ENCODE peak calls at places on chromosomes 3 and 15, in five cellular contexts. One of them, this sample, is unnamed.

GRCh38 chr3:48301814-48302194 is 31.7 kb downstream of the SPINK8 start:
- DNase-seq in HL-60: no peak
- DNase-seq in GM12878: no peak
- DNase-seq in SK-N-SH: peak; percentile 45
- DNase-seq in HepG2: peak; percentile 21
- DNase-seq in this sample: peak; percentile 18

GRCh38 chr3:39779511-39780230 is 29.7 kb upstream of the MYRIP start:
- DNase-seq in HL-60: no peak
- DNase-seq in GM12878: no peak
- DNase-seq in SK-N-SH: no peak
- DNase-seq in HepG2: no peak
- DNase-seq in this sample: no peak

GRCh38 chr15:41494190-41494921 is 682 bp downstream of the ITPKA start:
- DNase-seq in HL-60: no peak
- DNase-seq in GM12878: no peak
- DNase-seq in SK-N-SH: peak; percentile 78
- DNase-seq in HepG2: peak; percentile 73
- DNase-seq in this sample: peak; percentile 82

GRCh38 chr3:99901200-99901926 is 83.7 kb downstream of the CMSS1 start:
- DNase-seq in HL-60: no peak
- DNase-seq in GM12878: peak; percentile 23
- DNase-seq in SK-N-SH: no peak
- DNase-seq in HepG2: peak; percentile 94
- DNase-seq in this sample: no peak

GRCh38 chr3:17678116-17678741 is 64.2 kb downstream of the TBC1D5 start:
- DNase-seq in HL-60: peak; percentile 8
- DNase-seq in GM12878: no peak
- DNase-seq in SK-N-SH: no peak
- DNase-seq in HepG2: no peak
- DNase-seq in this sample: no peak

GRCh38 chr3:32310336-32310735 is 71.9 kb downstream of the CMTM8 start:
- DNase-seq in HL-60: no peak
- DNase-seq in GM12878: no peak
- DNase-seq in SK-N-SH: no peak
- DNase-seq in HepG2: no peak
- DNase-seq in this sample: no peak

GRCh38 chr3:126358038-126358815 is 1.0 kb upstream of the KLF15 start:
- DNase-seq in HL-60: no peak
- DNase-seq in GM12878: no peak
- DNase-seq in SK-N-SH: no peak
- DNase-seq in HepG2: no peak
- DNase-seq in this sample: no peak

GRCh38 chr3:46895761-46896160 is 18.2 kb downstream of the PTH1R start:
- DNase-seq in HL-60: no peak
- DNase-seq in GM12878: no peak
- DNase-seq in SK-N-SH: no peak
- DNase-seq in HepG2: no peak
- DNase-seq in this sample: no peak

GRCh38 chr15:38883987-38884386 is 319.4 kb upstream of the RASGRP1 start:
- DNase-seq in HL-60: no peak
- DNase-seq in GM12878: no peak
- DNase-seq in SK-N-SH: peak; percentile 67
- DNase-seq in HepG2: no peak
- DNase-seq in this sample: no peak

GRCh38 chr3:129605593-129606521 is 619 bp downstream of the PLXND1 start:
- DNase-seq in HL-60: no peak
- DNase-seq in GM12878: no peak
- DNase-seq in SK-N-SH: peak; percentile 78
- DNase-seq in HepG2: no peak
- DNase-seq in this sample: no peak

GRCh38 chr3:154181127-154181691 is 60.0 kb downstream of the ARHGEF26 start:
- DNase-seq in HL-60: no peak
- DNase-seq in GM12878: no peak
- DNase-seq in SK-N-SH: peak; percentile 32
- DNase-seq in HepG2: no peak
- DNase-seq in this sample: no peak

GRCh38 chr15:58852347-58852746 is 81.1 kb downstream of the SLTM start:
- DNase-seq in HL-60: no peak
- DNase-seq in GM12878: no peak
- DNase-seq in SK-N-SH: no peak
- DNase-seq in HepG2: peak; percentile 42
- DNase-seq in this sample: no peak

GRCh38 chr3:49351521-49352011 is 6.6 kb downstream of the GPX1 start:
- DNase-seq in HL-60: peak; percentile 68
- DNase-seq in GM12878: no peak
- DNase-seq in SK-N-SH: no peak
- DNase-seq in HepG2: no peak
- DNase-seq in this sample: no peak

GRCh38 chr15:60910202-60910601 is 318.9 kb downstream of the RORA start:
- DNase-seq in HL-60: no peak
- DNase-seq in GM12878: no peak
- DNase-seq in SK-N-SH: no peak
- DNase-seq in HepG2: no peak
- DNase-seq in this sample: no peak

GRCh38 chr3:54756330-54756731 is 171.5 kb downstream of the LRTM1 start:
- DNase-seq in HL-60: no peak
- DNase-seq in GM12878: no peak
- DNase-seq in SK-N-SH: no peak
- DNase-seq in HepG2: no peak
- DNase-seq in this sample: no peak

GRCh38 chr3:56851966-56852884 is 50.5 kb upstream of the ARHGEF3 start:
- DNase-seq in HL-60: no peak
- DNase-seq in GM12878: no peak
- DNase-seq in SK-N-SH: no peak
- DNase-seq in HepG2: no peak
- DNase-seq in this sample: no peak

GRCh38 chr3:56858331-56858730 is 56.6 kb upstream of the ARHGEF3 start:
- DNase-seq in HL-60: no peak
- DNase-seq in GM12878: no peak
- DNase-seq in SK-N-SH: no peak
- DNase-seq in HepG2: peak; percentile 25
- DNase-seq in this sample: no peak

GRCh38 chr3:56856686-56857577 is 55.2 kb upstream of the ARHGEF3 start:
- DNase-seq in HL-60: no peak
- DNase-seq in GM12878: no peak
- DNase-seq in SK-N-SH: no peak
- DNase-seq in HepG2: no peak
- DNase-seq in this sample: no peak

GRCh38 chr3:56854856-56855620 is 53.3 kb upstream of the ARHGEF3 start:
- DNase-seq in HL-60: no peak
- DNase-seq in GM12878: no peak
- DNase-seq in SK-N-SH: no peak
- DNase-seq in HepG2: no peak
- DNase-seq in this sample: no peak

DNA sequence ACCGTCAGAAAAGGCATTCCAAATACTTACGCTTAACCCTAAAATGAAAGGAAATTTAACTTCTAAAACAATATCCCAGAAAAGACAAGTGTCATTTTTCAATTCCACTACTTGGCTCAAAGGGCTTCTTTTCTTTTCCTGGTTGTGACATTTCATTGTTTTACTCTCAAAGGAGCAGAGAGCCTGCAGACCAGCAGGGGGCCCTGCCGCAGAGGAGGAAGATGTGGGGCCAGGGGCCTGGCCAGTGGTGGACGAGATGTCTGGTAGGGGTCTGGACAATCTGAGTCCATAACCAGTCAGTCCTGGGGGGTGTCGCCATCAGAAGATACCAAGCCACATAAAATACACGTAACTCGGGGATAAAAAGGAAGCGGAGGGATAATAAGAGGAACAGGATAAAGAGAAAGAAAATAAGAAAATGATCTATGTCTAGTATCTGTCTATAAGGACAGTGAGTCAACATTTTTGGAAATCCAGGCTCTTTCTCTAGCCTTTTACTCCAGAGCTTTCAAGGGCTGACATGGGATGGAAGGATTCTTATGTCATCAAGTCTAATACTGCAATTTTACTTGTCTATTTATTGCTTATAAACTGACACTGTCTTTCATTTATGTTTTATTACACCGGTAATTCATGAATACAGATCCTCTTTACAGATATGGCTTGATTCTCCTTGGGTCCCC is 54.2 kb upstream of the ARHGEF3 start:
- DNase-seq in HL-60: no peak
- DNase-seq in GM12878: no peak
- DNase-seq in SK-N-SH: peak; percentile 46
- DNase-seq in HepG2: peak; percentile 37
- DNase-seq in this sample: peak; percentile 6
- TF ChIP-seq GABPA in HL-60: no peak
- TF ChIP-seq GABPA in GM12878: no peak
- TF ChIP-seq GABPA in SK-N-SH: no peak
- TF ChIP-seq GABPA in HepG2: no peak
- TF ChIP-seq GABPA in this sample: no peak

GRCh38 chr3:72664576-72664975 is 183.7 kb downstream of the SHQ1 start:
- DNase-seq in HL-60: no peak
- DNase-seq in GM12878: no peak
- DNase-seq in SK-N-SH: no peak
- DNase-seq in HepG2: no peak
- DNase-seq in this sample: no peak

GRCh38 chr3:72661115-72661457 is 187.2 kb downstream of the SHQ1 start:
- DNase-seq in HL-60: no peak
- DNase-seq in GM12878: no peak
- DNase-seq in SK-N-SH: peak; percentile 78
- DNase-seq in HepG2: no peak
- DNase-seq in this sample: no peak

GRCh38 chr3:72665103-72665502 is 183.1 kb downstream of the SHQ1 start:
- DNase-seq in HL-60: no peak
- DNase-seq in GM12878: no peak
- DNase-seq in SK-N-SH: no peak
- DNase-seq in HepG2: no peak
- DNase-seq in this sample: no peak

GRCh38 chr3:72664171-72664570 is 184.1 kb downstream of the SHQ1 start:
- DNase-seq in HL-60: no peak
- DNase-seq in GM12878: no peak
- DNase-seq in SK-N-SH: no peak
- DNase-seq in HepG2: no peak
- DNase-seq in this sample: peak; percentile 29

GRCh38 chr3:72663429-72663828 is 184.8 kb downstream of the SHQ1 start:
- DNase-seq in HL-60: no peak
- DNase-seq in GM12878: no peak
- DNase-seq in SK-N-SH: no peak
- DNase-seq in HepG2: peak; percentile 30
- DNase-seq in this sample: no peak
- TF ChIP-seq GABPA in HL-60: no peak
- TF ChIP-seq GABPA in GM12878: no peak
- TF ChIP-seq GABPA in SK-N-SH: no peak
- TF ChIP-seq GABPA in HepG2: no peak
- TF ChIP-seq GABPA in this sample: no peak

DNA sequence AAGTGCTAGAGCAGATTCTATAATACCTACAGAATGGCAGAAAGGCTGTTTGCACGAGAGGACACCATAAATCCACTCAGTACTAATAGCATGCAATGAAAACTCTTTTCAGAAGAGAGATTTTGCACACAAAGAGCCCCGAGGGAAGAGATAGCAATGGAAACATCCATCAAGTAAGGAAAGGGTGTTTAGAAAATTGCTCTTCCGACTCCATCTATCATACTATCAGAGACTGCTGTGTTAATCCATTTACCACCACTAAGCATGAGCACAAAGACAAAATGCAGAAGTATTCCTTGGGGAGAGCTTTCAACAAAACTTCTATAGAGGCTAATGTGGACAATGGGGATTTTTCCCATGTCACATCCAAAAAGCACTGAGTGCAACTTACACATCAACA is 72.1 kb upstream of the PLAAT1 start:
- DNase-seq in HL-60: no peak
- DNase-seq in GM12878: no peak
- DNase-seq in SK-N-SH: no peak
- DNase-seq in HepG2: no peak
- DNase-seq in this sample: no peak
- TF ChIP-seq GABPA in HL-60: no peak
- TF ChIP-seq GABPA in GM12878: no peak
- TF ChIP-seq GABPA in SK-N-SH: no peak
- TF ChIP-seq GABPA in HepG2: no peak
- TF ChIP-seq GABPA in this sample: no peak

GRCh38 chr15:71781179-71781964 is 29.0 kb upstream of the NR2E3 start:
- DNase-seq in HL-60: no peak
- DNase-seq in GM12878: peak; percentile 45
- DNase-seq in SK-N-SH: no peak
- DNase-seq in HepG2: no peak
- DNase-seq in this sample: no peak
- TF ChIP-seq GABPA in HL-60: no peak
- TF ChIP-seq GABPA in GM12878: no peak
- TF ChIP-seq GABPA in SK-N-SH: no peak
- TF ChIP-seq GABPA in HepG2: no peak
- TF ChIP-seq GABPA in this sample: no peak

GRCh38 chr3:143119009-143119914 is at the start of gene CHST2:
- DNase-seq in HL-60: no peak
- DNase-seq in GM12878: no peak
- DNase-seq in SK-N-SH: peak; percentile 94
- DNase-seq in HepG2: no peak
- DNase-seq in this sample: peak; percentile 89
- TF ChIP-seq GABPA in HL-60: no peak
- TF ChIP-seq GABPA in GM12878: peak; percentile 48
- TF ChIP-seq GABPA in SK-N-SH: no peak
- TF ChIP-seq GABPA in HepG2: no peak
- TF ChIP-seq GABPA in this sample: peak; percentile 81

DNA sequence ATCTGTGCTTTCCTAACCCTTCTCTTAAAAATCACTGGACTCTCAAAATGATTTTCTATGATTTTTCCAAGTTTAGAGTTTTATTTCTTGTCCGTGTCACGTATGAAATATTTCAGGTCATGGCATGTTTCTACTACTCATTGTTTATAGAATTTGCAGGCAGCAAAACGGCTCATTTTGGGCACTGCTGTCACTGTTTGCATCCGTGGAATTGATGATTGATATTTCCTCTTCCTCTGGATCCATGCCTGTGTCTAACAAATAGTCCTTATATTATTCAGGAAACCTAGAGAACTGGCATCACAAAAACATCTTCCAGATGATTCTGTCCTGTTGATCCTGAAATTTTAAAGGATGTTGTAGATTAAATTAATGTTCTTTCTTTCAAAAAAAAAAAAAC is 47.6 kb downstream of the LARS2 start:
- DNase-seq in HL-60: no peak
- DNase-seq in GM12878: no peak
- DNase-seq in SK-N-SH: no peak
- DNase-seq in HepG2: no peak
- DNase-seq in this sample: no peak
- TF ChIP-seq GABPA in HL-60: no peak
- TF ChIP-seq GABPA in GM12878: no peak
- TF ChIP-seq GABPA in SK-N-SH: no peak
- TF ChIP-seq GABPA in HepG2: no peak
- TF ChIP-seq GABPA in this sample: no peak

GRCh38 chr3:41241800-41242571 is 42.7 kb downstream of the CTNNB1 start:
- DNase-seq in HL-60: no peak
- DNase-seq in GM12878: no peak
- DNase-seq in SK-N-SH: no peak
- DNase-seq in HepG2: no peak
- DNase-seq in this sample: no peak
- TF ChIP-seq GABPA in HL-60: no peak
- TF ChIP-seq GABPA in GM12878: no peak
- TF ChIP-seq GABPA in SK-N-SH: no peak
- TF ChIP-seq GABPA in HepG2: no peak
- TF ChIP-seq GABPA in this sample: no peak

GRCh38 chr15:73560501-73561117 is 72.6 kb downstream of the NPTN start:
- DNase-seq in HL-60: no peak
- DNase-seq in GM12878: peak; percentile 9
- DNase-seq in SK-N-SH: peak; percentile 42
- DNase-seq in HepG2: peak; percentile 61
- DNase-seq in this sample: peak; percentile 67
- TF ChIP-seq GABPA in HL-60: no peak
- TF ChIP-seq GABPA in GM12878: no peak
- TF ChIP-seq GABPA in SK-N-SH: no peak
- TF ChIP-seq GABPA in HepG2: no peak
- TF ChIP-seq GABPA in this sample: no peak

GRCh38 chr3:70811880-70812279 is 499.4 kb upstream of the MDFIC2 start:
- DNase-seq in HL-60: no peak
- DNase-seq in GM12878: no peak
- DNase-seq in SK-N-SH: no peak
- DNase-seq in HepG2: no peak
- DNase-seq in this sample: no peak
- TF ChIP-seq GABPA in HL-60: no peak
- TF ChIP-seq GABPA in GM12878: no peak
- TF ChIP-seq GABPA in SK-N-SH: no peak
- TF ChIP-seq GABPA in HepG2: no peak
- TF ChIP-seq GABPA in this sample: no peak

This sample was measured in K562.